ENCODE peak calls at places on chromosomes 6 and 20, in five cellular contexts. One of them, this sample, is unnamed.

GRCh38 chr6:53795702-53796450 is 1.1 kb downstream of the LRRC1 start:
- DNase-seq in H9: no peak
- DNase-seq in neuronal stem cell: peak
- DNase-seq in mesendoderm: peak
- DNase-seq in IMR-90: peak
- DNase-seq in this sample: peak

GRCh38 chr6:22221211-22221610 is 75.6 kb downstream of the PRL start:
- DNase-seq in H9: no peak
- DNase-seq in neuronal stem cell: no peak
- DNase-seq in mesendoderm: no peak
- DNase-seq in IMR-90: peak
- DNase-seq in this sample: no peak

GRCh38 chr20:46010491-46011405 is 2.0 kb downstream of the MMP9 start:
- DNase-seq in H9: no peak
- DNase-seq in neuronal stem cell: no peak
- DNase-seq in mesendoderm: no peak
- DNase-seq in IMR-90: peak
- DNase-seq in this sample: no peak

GRCh38 chr20:53884859-53885654 is 185.3 kb downstream of the BCAS1 start:
- DNase-seq in H9: no peak
- DNase-seq in neuronal stem cell: no peak
- DNase-seq in mesendoderm: peak
- DNase-seq in IMR-90: no peak
- DNase-seq in this sample: no peak

GRCh38 chr20:47998736-47999135 is 213.5 kb upstream of the SULF2 start:
- DNase-seq in H9: no peak
- DNase-seq in neuronal stem cell: peak
- DNase-seq in mesendoderm: peak
- DNase-seq in IMR-90: no peak
- DNase-seq in this sample: no peak

GRCh38 chr20:44464514-44464913 is 11.2 kb upstream of the TTPAL start:
- DNase-seq in H9: no peak
- DNase-seq in neuronal stem cell: no peak
- DNase-seq in mesendoderm: no peak
- DNase-seq in IMR-90: no peak
- DNase-seq in this sample: no peak

GRCh38 chr6:158040051-158040803 is 58.6 kb downstream of the SYNJ2 start:
- DNase-seq in H9: no peak
- DNase-seq in neuronal stem cell: no peak
- DNase-seq in mesendoderm: peak
- DNase-seq in IMR-90: peak
- DNase-seq in this sample: peak

GRCh38 chr20:48748556-48748955 is 79.2 kb downstream of the PREX1 start:
- DNase-seq in H9: no peak
- DNase-seq in neuronal stem cell: no peak
- DNase-seq in mesendoderm: no peak
- DNase-seq in IMR-90: no peak
- DNase-seq in this sample: no peak

GRCh38 chr6:71608646-71609045 is 277.7 kb upstream of the RIMS1 start:
- DNase-seq in H9: no peak
- DNase-seq in neuronal stem cell: no peak
- DNase-seq in mesendoderm: no peak
- DNase-seq in IMR-90: no peak
- DNase-seq in this sample: no peak

GRCh38 chr6:11700118-11700718 is 78.4 kb downstream of the ADTRP start:
- DNase-seq in H9: no peak
- DNase-seq in neuronal stem cell: no peak
- DNase-seq in mesendoderm: peak
- DNase-seq in IMR-90: peak
- DNase-seq in this sample: peak

GRCh38 chr20:40511478-40511877 is 177.6 kb downstream of the MAFB start:
- DNase-seq in H9: no peak
- DNase-seq in neuronal stem cell: no peak
- DNase-seq in mesendoderm: peak
- DNase-seq in IMR-90: no peak
- DNase-seq in this sample: no peak

GRCh38 chr20:2206957-2207769 is 88.6 kb upstream of the TGM3 start:
- DNase-seq in H9: peak
- DNase-seq in neuronal stem cell: peak
- DNase-seq in mesendoderm: peak
- DNase-seq in IMR-90: peak
- DNase-seq in this sample: peak

GRCh38 chr20:18138639-18139583 is 1.2 kb downstream of the KAT14 start:
- DNase-seq in H9: no peak
- DNase-seq in neuronal stem cell: no peak
- DNase-seq in mesendoderm: peak
- DNase-seq in IMR-90: no peak
- DNase-seq in this sample: peak

GRCh38 chr20:49230575-49231211 is 11.5 kb downstream of the DDX27 start:
- DNase-seq in H9: no peak
- DNase-seq in neuronal stem cell: no peak
- DNase-seq in mesendoderm: peak
- DNase-seq in IMR-90: peak
- DNase-seq in this sample: peak

GRCh38 chr20:44734938-44735337 is 10.7 kb upstream of the KCNK15 start:
- DNase-seq in H9: no peak
- DNase-seq in neuronal stem cell: no peak
- DNase-seq in mesendoderm: peak
- DNase-seq in IMR-90: peak
- DNase-seq in this sample: peak

DNA sequence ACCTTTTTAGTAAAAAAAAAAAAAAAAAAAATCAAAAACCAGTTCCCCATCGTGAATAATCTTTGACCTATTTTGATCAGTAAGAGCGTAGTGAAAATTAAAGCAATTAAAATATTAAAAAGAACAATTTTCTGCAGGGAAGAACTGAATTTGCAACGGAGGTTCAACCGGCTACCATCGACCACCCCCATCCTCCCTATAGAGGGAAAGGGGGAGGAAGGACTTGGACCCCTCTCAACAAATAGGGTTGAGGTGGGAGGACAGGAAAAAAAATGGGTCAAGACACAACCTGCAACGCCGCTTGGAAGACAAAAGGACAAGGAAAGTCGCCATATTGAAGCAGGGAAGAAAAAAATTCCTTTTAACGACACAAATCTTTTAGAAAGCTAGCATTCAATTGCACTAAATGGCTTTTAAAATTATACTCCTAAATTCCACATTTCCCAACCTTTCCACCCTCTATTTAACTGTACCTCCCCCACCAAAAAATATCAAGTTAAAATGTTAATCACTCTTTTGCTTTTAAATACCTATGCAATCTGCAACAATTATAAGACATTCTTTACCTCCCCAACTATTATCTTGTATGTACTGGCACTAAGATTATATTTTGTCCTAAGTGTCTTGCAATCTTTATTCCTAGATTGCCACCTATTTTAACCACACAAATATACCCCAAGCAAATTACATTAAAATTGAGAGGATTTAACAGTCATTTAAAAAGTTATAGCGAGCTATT is 1.7 kb downstream of the PPP1R10 start:
- DNase-seq in H9: peak
- DNase-seq in neuronal stem cell: peak
- DNase-seq in mesendoderm: peak
- DNase-seq in IMR-90: peak
- DNase-seq in this sample: peak
- H4K8ac ChIP-seq in H9: no peak
- H4K8ac ChIP-seq in neuronal stem cell: no peak
- H4K8ac ChIP-seq in mesendoderm: no peak
- H4K8ac ChIP-seq in IMR-90: peak
- H4K8ac ChIP-seq in this sample: peak

GRCh38 chr6:52582996-52583395 is 6.1 kb upstream of the TRAM2 start:
- DNase-seq in H9: no peak
- DNase-seq in neuronal stem cell: no peak
- DNase-seq in mesendoderm: no peak
- DNase-seq in IMR-90: no peak
- DNase-seq in this sample: no peak
- H2BK15ac ChIP-seq in H9: no peak
- H2BK15ac ChIP-seq in neuronal stem cell: no peak
- H2BK15ac ChIP-seq in mesendoderm: no peak
- H2BK15ac ChIP-seq in IMR-90: no peak
- H2BK15ac ChIP-seq in this sample: no peak

DNA sequence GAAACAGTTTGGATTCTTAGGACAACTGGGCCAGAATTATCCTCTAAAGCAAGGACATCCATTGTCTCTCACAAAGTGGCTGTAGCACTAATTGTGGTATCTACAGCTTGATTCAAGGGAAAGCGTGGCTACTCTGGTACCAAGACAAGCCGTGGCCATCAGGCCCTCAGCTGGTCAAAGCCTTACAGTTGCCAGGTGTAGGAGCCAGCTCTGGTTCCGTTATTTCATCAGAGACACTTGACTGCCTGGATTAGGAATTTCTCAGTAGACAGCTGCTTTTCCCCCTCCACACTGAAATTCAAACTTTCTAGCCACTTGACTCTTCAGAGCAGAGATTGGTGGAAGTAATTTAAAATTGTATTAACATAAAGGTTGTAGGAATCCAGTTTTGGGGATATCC is 104.2 kb downstream of the ANKS1A start:
- DNase-seq in H9: no peak
- DNase-seq in neuronal stem cell: no peak
- DNase-seq in mesendoderm: no peak
- DNase-seq in IMR-90: no peak
- DNase-seq in this sample: no peak
- H4K8ac ChIP-seq in H9: no peak
- H4K8ac ChIP-seq in neuronal stem cell: no peak
- H4K8ac ChIP-seq in mesendoderm: no peak
- H4K8ac ChIP-seq in IMR-90: no peak
- H4K8ac ChIP-seq in this sample: no peak

GRCh38 chr20:21182832-21183563 is 57.1 kb downstream of the KIZ start:
- DNase-seq in H9: no peak
- DNase-seq in neuronal stem cell: no peak
- DNase-seq in mesendoderm: no peak
- DNase-seq in IMR-90: peak
- DNase-seq in this sample: peak
- H2BK15ac ChIP-seq in H9: no peak
- H2BK15ac ChIP-seq in neuronal stem cell: no peak
- H2BK15ac ChIP-seq in mesendoderm: no peak
- H2BK15ac ChIP-seq in IMR-90: peak
- H2BK15ac ChIP-seq in this sample: no peak

GRCh38 chr20:11851646-11852045 is 66.0 kb upstream of the BTBD3 start:
- DNase-seq in H9: no peak
- DNase-seq in neuronal stem cell: no peak
- DNase-seq in mesendoderm: no peak
- DNase-seq in IMR-90: peak
- DNase-seq in this sample: no peak
- H4K8ac ChIP-seq in H9: no peak
- H4K8ac ChIP-seq in neuronal stem cell: no peak
- H4K8ac ChIP-seq in mesendoderm: no peak
- H4K8ac ChIP-seq in IMR-90: peak
- H4K8ac ChIP-seq in this sample: no peak

DNA sequence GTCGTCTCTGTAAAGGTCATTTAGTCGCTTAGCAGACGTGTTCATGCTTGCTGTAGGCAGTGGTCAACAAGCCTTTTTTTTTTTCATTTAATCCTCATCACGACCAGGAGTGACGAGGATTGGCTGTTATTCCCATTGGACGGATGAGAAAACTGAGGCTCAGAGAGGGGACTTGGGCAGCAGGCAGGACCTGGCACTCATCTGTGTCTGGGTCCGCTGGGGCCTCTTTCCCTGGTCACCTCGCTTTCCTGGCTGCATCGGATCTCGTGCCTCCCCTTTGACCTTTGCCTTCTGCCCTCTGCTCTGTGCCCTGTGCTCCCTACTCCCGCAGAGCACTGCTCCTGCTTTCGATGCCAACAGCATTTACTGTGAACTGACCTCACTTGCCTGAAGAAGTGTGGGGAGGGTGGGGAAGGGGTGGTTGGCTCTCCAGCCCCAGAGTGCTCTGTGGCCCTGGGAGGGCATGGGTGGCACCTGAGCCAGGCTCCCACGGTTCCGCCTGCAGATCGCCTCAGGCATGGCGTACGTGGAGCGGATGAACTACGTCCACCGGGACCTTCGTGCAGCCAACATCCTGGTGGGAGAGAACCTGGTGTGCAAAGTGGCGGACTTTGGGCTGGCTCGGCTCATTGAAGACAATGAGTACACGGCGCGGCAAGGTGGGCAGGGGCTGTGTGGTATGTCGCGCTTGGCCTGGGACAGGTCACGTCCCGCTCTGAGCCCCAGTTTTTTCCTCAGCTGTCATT is 56.2 kb downstream of the SRC start:
- DNase-seq in H9: no peak
- DNase-seq in neuronal stem cell: no peak
- DNase-seq in mesendoderm: no peak
- DNase-seq in IMR-90: no peak
- DNase-seq in this sample: no peak
- H2BK15ac ChIP-seq in H9: no peak
- H2BK15ac ChIP-seq in neuronal stem cell: no peak
- H2BK15ac ChIP-seq in mesendoderm: no peak
- H2BK15ac ChIP-seq in IMR-90: no peak
- H2BK15ac ChIP-seq in this sample: no peak

GRCh38 chr6:107708435-107708834 is 115.7 kb downstream of the SCML4 start:
- DNase-seq in H9: no peak
- DNase-seq in neuronal stem cell: no peak
- DNase-seq in mesendoderm: no peak
- DNase-seq in IMR-90: no peak
- DNase-seq in this sample: no peak

GRCh38 chr6:107706516-107706915 is 117.6 kb downstream of the SCML4 start:
- DNase-seq in H9: no peak
- DNase-seq in neuronal stem cell: no peak
- DNase-seq in mesendoderm: peak
- DNase-seq in IMR-90: no peak
- DNase-seq in this sample: no peak

GRCh38 chr6:107704377-107705013 is 119.6 kb downstream of the SCML4 start:
- DNase-seq in H9: no peak
- DNase-seq in neuronal stem cell: peak
- DNase-seq in mesendoderm: peak
- DNase-seq in IMR-90: peak
- DNase-seq in this sample: peak

GRCh38 chr6:107709341-107709740 is 114.8 kb downstream of the SCML4 start:
- DNase-seq in H9: no peak
- DNase-seq in neuronal stem cell: no peak
- DNase-seq in mesendoderm: no peak
- DNase-seq in IMR-90: no peak
- DNase-seq in this sample: no peak

DNA sequence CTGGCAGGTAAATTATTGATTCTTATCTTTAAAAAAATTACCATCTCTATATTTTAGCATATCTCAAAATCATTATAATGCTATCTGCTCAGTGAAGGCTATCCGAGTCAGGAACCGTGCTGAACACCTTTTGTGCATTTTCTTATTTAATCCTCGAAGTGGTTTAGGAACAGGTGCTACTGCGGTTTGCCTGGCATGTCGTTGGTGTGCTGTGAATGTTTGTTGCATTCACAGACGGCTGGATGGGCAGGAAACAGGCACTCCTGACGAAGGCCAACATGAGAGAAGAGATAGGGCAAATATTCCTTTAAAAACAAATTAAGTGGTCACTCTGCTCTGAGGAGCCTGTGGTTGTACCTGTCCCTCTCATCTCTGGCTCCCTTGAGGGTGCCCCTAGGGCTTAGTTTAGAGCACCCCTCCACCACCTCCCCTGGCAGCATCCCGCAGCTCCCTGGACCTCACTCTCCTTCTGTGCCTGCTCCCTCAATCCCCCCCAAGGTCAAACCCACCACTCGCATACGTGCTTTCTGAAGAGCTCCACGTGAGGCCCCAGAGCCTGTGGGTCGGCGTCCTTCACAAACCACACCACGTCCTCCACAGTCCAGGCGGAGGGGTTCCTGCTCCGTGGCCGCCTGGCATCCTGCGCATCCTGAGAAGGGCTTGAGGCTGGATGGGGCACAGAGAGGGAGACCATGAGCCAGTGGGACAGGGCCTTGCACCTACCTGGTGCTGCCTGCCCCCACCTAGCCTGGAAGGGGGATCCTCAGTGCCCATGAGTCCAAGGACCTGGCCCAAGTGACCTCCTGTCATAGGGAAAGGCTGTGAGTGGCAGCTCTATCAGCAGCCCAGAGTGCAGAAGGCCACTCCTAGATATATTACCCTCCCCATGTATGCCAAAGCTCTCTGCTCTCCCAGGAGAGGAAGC is 116.5 kb downstream of the SCML4 start:
- DNase-seq in H9: peak
- DNase-seq in neuronal stem cell: no peak
- DNase-seq in mesendoderm: no peak
- DNase-seq in IMR-90: no peak
- DNase-seq in this sample: no peak
- H4K8ac ChIP-seq in H9: no peak
- H4K8ac ChIP-seq in neuronal stem cell: peak
- H4K8ac ChIP-seq in mesendoderm: no peak
- H4K8ac ChIP-seq in IMR-90: no peak
- H4K8ac ChIP-seq in this sample: no peak

This sample was measured in mesenchymal stem cell.